ENCODE peak calls at places on chromosomes 6 and 20, in seven cellular contexts. D, T, A, H, Z, L and P are unnamed samples.

GRCh38 chr20:33852971-33853813 is 42.0 kb downstream of the CHMP4B start:
- DNase-seq in Z (no peak), T (no peak), L (no peak), H (no peak), A (no peak), D (no peak), P (no peak)

GRCh38 chr20:48909910-48910309 is 11.6 kb upstream of the ARFGEF2 start:
- DNase-seq in T (no peak), Z (no peak), D (no peak), L (no peak), A (no peak), H (no peak), P (no peak)

GRCh38 chr6:141562801-141563763 is 569.6 kb upstream of the GJE1 start:
- DNase-seq in T (peak), Z (peak), A (peak), H (no peak), L (peak), D (peak), P (peak)

GRCh38 chr6:147710890-147711289 is 202.4 kb downstream of the SAMD5 start:
- DNase-seq in A (no peak), D (no peak), H (no peak), L (no peak), Z (no peak), T (no peak), P (no peak)

GRCh38 chr20:19688031-19688806 is 69.8 kb upstream of the RIN2 start:
- DNase-seq in Z (peak), H (peak), T (peak), L (peak), D (peak), A (peak), P (peak)

GRCh38 chr20:24451428-24451827 is 18.0 kb upstream of the SYNDIG1 start:
- DNase-seq in T (no peak), H (no peak), A (no peak), D (no peak), Z (no peak), L (no peak), P (no peak)

GRCh38 chr6:14280006-14280510 is 162.5 kb downstream of the CD83 start:
- DNase-seq in T (no peak), Z (no peak), D (no peak), A (no peak), L (no peak), H (no peak), P (no peak)

GRCh38 chr6:135117413-135117968 is 62.9 kb upstream of the HBS1L start:
- DNase-seq in T (peak), A (no peak), Z (no peak), D (no peak), H (no peak), L (no peak), P (no peak)

GRCh38 chr20:47673671-47673955 is 111.7 kb downstream of the SULF2 start:
- DNase-seq in L (no peak), D (no peak), A (no peak), T (no peak), H (peak), Z (no peak), P (no peak)

GRCh38 chr20:62958388-62959100 is 6.0 kb downstream of the SLC17A9 start:
- DNase-seq in H (no peak), L (no peak), A (no peak), T (no peak), Z (no peak), D (no peak), P (no peak)

GRCh38 chr6:46993846-46994245 is 48.3 kb downstream of the ADGRF1 start:
- DNase-seq in A (no peak), L (peak), Z (peak), H (no peak), T (no peak), D (peak), P (peak)

GRCh38 chr6:129598244-129599187 is 111.5 kb downstream of the ARHGAP18 start:
- DNase-seq in A (no peak), T (peak), H (no peak), Z (peak), L (peak), D (no peak), P (peak)

GRCh38 chr6:37033255-37033654 is 27.8 kb downstream of the FGD2 start:
- DNase-seq in A (no peak), H (no peak), D (no peak), L (no peak), T (no peak), Z (peak), P (no peak)

GRCh38 chr6:34143884-34144580 is 1.9 kb downstream of the GRM4 start:
- DNase-seq in T (peak), H (peak), A (no peak), Z (no peak), D (no peak), L (no peak), P (no peak)

GRCh38 chr6:22349051-22349450 is 52.2 kb upstream of the PRL start:
- DNase-seq in D (no peak), T (no peak), H (no peak), L (no peak), A (no peak), Z (no peak), P (no peak)

GRCh38 chr6:168500519-168500918 is 59.5 kb downstream of the SMOC2 start:
- DNase-seq in L (no peak), Z (no peak), A (no peak), H (no peak), D (no peak), T (no peak), P (no peak)

GRCh38 chr6:20137288-20137687 is 75.0 kb downstream of the MBOAT1 start:
- DNase-seq in Z (no peak), A (no peak), T (no peak), D (no peak), L (no peak), H (no peak), P (no peak)

GRCh38 chr6:145875496-145876244 is 61.1 kb upstream of the FBXO30 start:
- DNase-seq in H (no peak), Z (no peak), L (peak), T (no peak), D (no peak), A (no peak), P (no peak)

GRCh38 chr6:145042559-145042958 is 692.8 kb downstream of the EPM2A start:
- DNase-seq in L (no peak), A (no peak), T (peak), Z (no peak), D (no peak), H (no peak), P (no peak)

GRCh38 chr6:27106382-27106781 is 141.1 kb upstream of the PRSS16 start:
- DNase-seq in D (no peak), L (no peak), T (no peak), A (no peak), H (no peak), Z (no peak), P (no peak)

GRCh38 chr20:57958050-57958420 is 248.2 kb upstream of the PMEPA1 start:
- DNase-seq in L (no peak), Z (no peak), A (no peak), T (no peak), H (no peak), D (no peak), P (no peak)

GRCh38 chr6:148212366-148212765 is 130.3 kb upstream of the SASH1 start:
- DNase-seq in Z (no peak), A (no peak), L (no peak), T (no peak), D (no peak), H (no peak), P (no peak)

DNA sequence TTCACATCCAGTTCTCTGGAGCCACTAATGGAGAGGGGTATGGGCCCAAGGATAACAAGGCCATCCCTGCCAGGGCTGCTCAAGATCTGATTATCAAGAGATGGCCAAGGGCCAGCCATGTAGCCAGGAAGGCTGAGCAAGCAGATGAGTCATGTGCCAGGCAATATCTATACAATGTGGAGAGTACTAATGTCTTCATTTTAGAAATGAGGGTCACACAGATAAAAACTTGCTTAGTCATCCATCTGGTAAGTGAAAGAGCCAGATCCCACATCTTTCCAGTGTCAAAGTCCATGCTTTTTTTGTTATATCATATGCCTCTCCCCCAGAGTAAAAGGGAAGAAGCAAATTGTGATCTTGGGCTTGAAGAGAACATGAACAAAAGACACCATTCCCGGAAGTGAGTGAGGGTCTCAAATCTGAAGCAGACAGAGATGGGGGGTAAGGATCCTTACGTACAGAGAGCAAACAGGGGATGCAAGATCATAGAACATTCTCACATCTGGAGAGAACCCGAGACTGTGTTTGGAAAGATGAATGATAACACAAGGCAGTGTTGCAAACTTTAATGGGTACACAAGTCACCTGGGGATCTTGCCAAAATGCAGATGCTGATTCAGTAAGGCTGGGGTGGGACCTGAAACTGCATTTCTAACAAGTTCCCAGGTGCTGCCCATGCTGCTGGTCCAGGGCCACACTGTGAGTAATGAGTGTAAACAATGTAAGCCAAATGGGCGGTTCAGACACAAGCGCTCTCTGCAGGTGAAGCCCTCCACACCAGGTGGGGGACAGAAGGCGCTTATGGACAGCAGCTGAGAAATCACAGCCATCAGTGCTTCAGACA is 20.0 kb upstream of the GSTA3 start:
- DNase-seq in H (peak), Z (peak), D (no peak), L (peak), T (no peak), A (no peak), P (peak)
- TF ChIP-seq CTCF in H (no peak), Z (peak), D (no peak), L (no peak), T (no peak), A (no peak), P (no peak)

GRCh38 chr20:38115205-38115604 is 49.9 kb downstream of the TGM2 start:
- DNase-seq in L (no peak), A (no peak), Z (no peak), T (no peak), D (no peak), H (no peak), P (no peak)
- TF ChIP-seq CTCF in L (no peak), A (no peak), Z (no peak), T (no peak), D (peak), H (no peak), P (no peak)

DNA sequence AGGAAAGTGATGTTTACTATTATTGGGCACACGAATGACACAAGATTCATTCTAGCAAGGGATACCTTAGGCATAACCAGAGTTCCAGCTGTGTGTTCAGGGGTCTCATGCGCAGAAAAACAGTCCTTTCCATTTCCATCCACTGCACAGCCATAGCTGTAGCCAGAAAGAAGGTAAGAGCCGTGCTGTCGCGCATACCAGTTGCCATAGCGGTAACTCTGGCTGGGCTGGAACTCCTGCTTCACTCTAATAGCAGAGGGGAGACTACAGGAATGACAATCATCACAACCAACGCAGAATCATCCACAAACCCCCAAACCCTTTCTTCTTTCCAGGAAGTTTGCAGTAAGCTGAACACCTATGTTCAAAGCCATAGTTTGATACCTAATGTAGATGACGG is 7.5 kb downstream of the C6orf52 start:
- DNase-seq in L (no peak), D (no peak), T (no peak), H (no peak), Z (no peak), A (no peak), P (no peak)
- TF ChIP-seq CTCF in L (no peak), D (no peak), T (no peak), H (no peak), Z (no peak), A (no peak), P (no peak)

GRCh38 chr20:43404880-43405279 is 52.8 kb upstream of the SRSF6 start:
- DNase-seq in A (no peak), D (no peak), T (peak), L (no peak), H (no peak), Z (peak), P (no peak)
- TF ChIP-seq CTCF in A (no peak), D (peak), T (peak), L (peak), H (peak), Z (no peak), P (peak)

GRCh38 chr6:10451394-10451793 is 36.5 kb upstream of the TFAP2A start:
- DNase-seq in H (no peak), Z (no peak), T (no peak), A (no peak), L (no peak), D (no peak), P (no peak)
- TF ChIP-seq CTCF in H (no peak), Z (no peak), T (no peak), A (no peak), L (no peak), D (no peak), P (no peak)

DNA sequence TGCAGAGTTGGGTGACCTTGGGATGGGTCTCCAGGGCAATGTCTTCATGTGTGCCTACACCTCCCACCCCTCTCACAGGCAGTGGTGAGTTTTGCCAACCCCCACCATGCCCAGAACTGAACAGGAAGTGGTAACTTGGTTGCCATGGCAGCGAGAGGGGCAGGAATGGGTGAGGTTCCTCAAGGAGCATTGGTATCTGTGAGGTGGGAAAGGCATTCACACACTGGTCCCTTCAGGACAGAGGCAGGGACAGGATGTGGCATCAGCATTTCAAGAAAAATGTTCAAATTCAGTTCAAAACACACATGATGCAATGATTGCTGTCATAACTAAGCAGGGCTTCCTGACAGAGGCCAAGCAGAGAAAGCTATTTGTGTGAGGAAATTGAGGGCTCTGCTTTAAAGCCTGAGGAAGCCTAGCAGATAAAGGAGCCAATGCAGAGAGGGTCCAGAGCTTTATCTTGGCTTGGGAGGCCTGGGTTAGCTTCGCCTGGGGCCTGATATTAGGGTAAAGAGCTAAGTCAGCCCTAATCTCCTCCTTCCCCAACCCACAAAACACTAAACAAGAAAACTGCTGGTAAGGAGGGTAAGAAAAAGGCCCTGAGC is 551 bp downstream of the TREML2 start:
- DNase-seq in A (peak), D (no peak), H (no peak), Z (peak), L (peak), T (peak), P (no peak)
- TF ChIP-seq CTCF in A (no peak), D (no peak), H (no peak), Z (no peak), L (no peak), T (no peak), P (no peak)